ENCODE peak calls at places on chromosomes 4 and X, in six cellular contexts. U is mammary epithelial cell, L is H9, X is GM23248, Q is endothelial cell of umbilical vein, R is substantia nigra. Y is an unnamed sample.

GRCh38 chr4:2962614-2963184 is 507 bp downstream of the NOP14 start:
- DNase-seq in U (no peak), Q (peak; percentile 71), R (no peak), L (peak; percentile 66), X (peak; percentile 75), Y (no peak)

GRCh38 chr4:69738872-69739271 is 21.5 kb downstream of the SULT1B1 start:
- DNase-seq in Q (no peak), X (no peak), U (no peak), R (no peak), L (no peak), Y (no peak)

GRCh38 chr4:45423876-45424275 is 697.5 kb upstream of the GNPDA2 start:
- DNase-seq in L (no peak), X (no peak), Q (no peak), U (no peak), R (no peak), Y (no peak)

GRCh38 chrX:130778773-130779172 is 124.2 kb downstream of the ENOX2 start:
- DNase-seq in R (no peak), L (no peak), U (peak; percentile 52), Q (no peak), X (peak; percentile 57), Y (peak; percentile 53)

GRCh38 chrX:23246001-23246400 is 88.6 kb upstream of the PTCHD1 start:
- DNase-seq in R (no peak), L (no peak), U (peak; percentile 0), X (no peak), Q (no peak), Y (no peak)

GRCh38 chr4:150976478-150977118 is 38.5 kb downstream of the LRBA start:
- DNase-seq in U (no peak), Q (no peak), X (no peak), L (peak; percentile 52), R (no peak), Y (no peak)

GRCh38 chrX:76279007-76279406 is 106.1 kb downstream of the PBDC1 start:
- DNase-seq in R (no peak), X (peak; percentile 42), U (peak; percentile 29), Q (peak; percentile 40), L (peak; percentile 39), Y (peak; percentile 23)

GRCh38 chrX:138754861-138755260 is 43.3 kb upstream of the FGF13 start:
- DNase-seq in R (no peak), X (peak; percentile 55), U (peak; percentile 21), Q (no peak), L (no peak), Y (peak; percentile 20)

GRCh38 chrX:46757593-46757992 is 1.3 kb downstream of the SLC9A7 start:
- DNase-seq in L (no peak), Q (peak; percentile 28), U (peak; percentile 16), X (no peak), R (no peak), Y (no peak)

GRCh38 chr4:36351082-36351666 is 69.8 kb downstream of the DTHD1 start:
- DNase-seq in R (no peak), Q (peak; percentile 37), X (peak; percentile 56), U (peak; percentile 34), L (peak; percentile 59), Y (no peak)

GRCh38 chr4:145315828-145316227 is 135.4 kb upstream of the OTUD4 start:
- DNase-seq in X (peak; percentile 39), Q (no peak), L (no peak), U (no peak), R (no peak), Y (no peak)

GRCh38 chr4:76197971-76198410 is 15.6 kb downstream of the SCARB2 start:
- DNase-seq in L (no peak), U (peak; percentile 75), R (peak; percentile 6), Q (no peak), X (peak; percentile 77), Y (no peak)

GRCh38 chr4:187167126-187167525 is 443.5 kb upstream of the FAT1 start:
- DNase-seq in X (no peak), R (no peak), Q (no peak), U (no peak), L (no peak), Y (no peak)

GRCh38 chrX:120549483-120550452 is 11.0 kb downstream of the CUL4B start:
- DNase-seq in L (no peak), R (no peak), X (peak; percentile 85), Q (peak; percentile 82), U (peak; percentile 83), Y (peak; percentile 82)

GRCh38 chrX:48703642-48704481 is 7.3 kb downstream of the SUV39H1 start:
- DNase-seq in Q (no peak), L (no peak), U (peak; percentile 94), R (no peak), X (peak; percentile 57), Y (peak; percentile 97)

GRCh38 chrX:102745513-102746133 is 25.1 kb downstream of the GPRASP3 start:
- DNase-seq in X (peak; percentile 21), R (no peak), U (no peak), Q (no peak), L (peak; percentile 69), Y (no peak)

GRCh38 chr4:153374471-153374870 is 30.0 kb downstream of the MND1 start:
- DNase-seq in X (peak; percentile 45), U (no peak), R (no peak), L (no peak), Q (no peak), Y (no peak)

GRCh38 chrX:44874481-44875184 is 1.6 kb downstream of the KDM6A start:
- DNase-seq in U (peak; percentile 47), Q (peak; percentile 57), X (peak; percentile 66), R (no peak), L (no peak), Y (peak; percentile 15)

GRCh38 chrX:112672788-112673560 is 6.8 kb downstream of the LHFPL1 start:
- DNase-seq in L (no peak), U (no peak), Q (no peak), R (no peak), X (peak; percentile 23), Y (no peak)

GRCh38 chr4:73388887-73389286 is 15.2 kb upstream of the ALB start:
- DNase-seq in U (no peak), R (no peak), X (no peak), L (no peak), Q (no peak), Y (no peak)

GRCh38 chr4:151356510-151356909 is 31.1 kb upstream of the SH3D19 start:
- DNase-seq in R (no peak), U (peak; percentile 63), Q (peak; percentile 7), L (no peak), X (peak; percentile 72), Y (peak; percentile 54)

GRCh38 chrX:56130013-56130412 is 102.1 kb upstream of the KLF8 start:
- DNase-seq in X (no peak), L (no peak), R (no peak), U (no peak), Q (no peak), Y (no peak)

GRCh38 chrX:16828126-16828908 is 41.8 kb downstream of the RBBP7 start:
- DNase-seq in X (peak; percentile 60), R (no peak), Q (peak; percentile 66), U (peak; percentile 88), L (no peak), Y (peak; percentile 25)

GRCh38 chr4:154626793-154627484 is 14.5 kb upstream of the FGG start:
- DNase-seq in Q (peak; percentile 46), U (peak; percentile 65), R (no peak), X (peak; percentile 54), L (peak; percentile 88), Y (peak; percentile 51)

GRCh38 chrX:54470054-54470760 is 25.8 kb downstream of the FGD1 start:
- DNase-seq in U (no peak), Q (no peak), R (no peak), X (no peak), L (no peak), Y (no peak)
- H3K27ac ChIP-seq in U (no peak overlapping the region), Q (no peak overlapping the region), R (no peak overlapping the region), X (no peak overlapping the region), L (no peak overlapping the region), Y (no peak overlapping the region)

GRCh38 chr4:120755864-120756263 is 166.7 kb downstream of the PRDM5 start:
- DNase-seq in R (no peak), Q (no peak), L (no peak), U (no peak), X (no peak), Y (no peak)
- H3K27ac ChIP-seq in R (no peak overlapping the region), Q (no peak overlapping the region), L (no peak overlapping the region), U (no peak overlapping the region), X (no peak overlapping the region), Y (no peak overlapping the region)

DNA sequence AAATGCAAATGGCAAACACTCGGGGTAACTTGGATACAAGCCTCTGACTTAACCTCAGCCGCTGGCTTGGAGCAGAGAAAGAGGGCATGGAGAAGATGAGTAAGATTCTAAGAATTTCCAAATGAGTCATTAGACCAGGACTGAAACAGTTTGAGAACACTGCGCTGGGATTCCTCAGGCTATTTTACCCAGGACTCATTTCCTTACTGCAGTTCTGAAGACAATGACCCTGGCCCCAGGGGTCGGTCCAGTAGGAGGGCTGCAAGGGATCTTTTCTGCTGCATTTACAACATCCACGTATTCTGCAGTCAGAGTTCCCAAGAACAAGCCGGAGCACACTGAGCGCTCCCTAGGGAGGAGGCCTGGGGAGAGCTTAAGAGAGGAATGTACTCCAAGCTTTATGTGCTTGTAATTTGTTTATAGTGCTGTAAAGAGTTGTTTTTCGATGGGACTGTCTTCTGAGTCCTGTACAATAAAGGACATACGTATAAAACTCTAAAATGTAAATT is 27.3 kb upstream of the SORBS2 start:
- DNase-seq in X (peak; percentile 96), Q (peak; percentile 95), U (peak; percentile 90), L (peak; percentile 90), R (no peak), Y (peak; percentile 83)
- H3K27ac ChIP-seq in X (peak overlapping the region; percentile 88), Q (peak overlapping the region; percentile 77), U (peak overlapping the region; percentile 85), L (peak overlapping the region; percentile 100), R (no peak overlapping the region), Y (peak overlapping the region; percentile 24)

GRCh38 chr4:129095811-129096454 is at the start of gene C4orf33:
- DNase-seq in U (peak; percentile 66), X (peak; percentile 93), Q (peak; percentile 87), R (no peak), L (peak; percentile 74), Y (peak; percentile 78)

GRCh38 chr4:129093173-129093974 is at the start of gene SCLT1:
- DNase-seq in R (peak; percentile 77), L (peak; percentile 98), Q (peak; percentile 99), U (peak; percentile 98), X (peak; percentile 100), Y (peak; percentile 86)

GRCh38 chr4:129094347-129094746 is 1.0 kb upstream of the SCLT1 start:
- DNase-seq in L (no peak), X (peak; percentile 2), U (no peak), Q (no peak), R (no peak), Y (no peak)

GRCh38 chr4:129092636-129093172 is 635 bp downstream of the SCLT1 start:
- DNase-seq in Q (no peak), U (no peak), L (no peak), R (no peak), X (peak; percentile 60), Y (peak; percentile 5)

DNA sequence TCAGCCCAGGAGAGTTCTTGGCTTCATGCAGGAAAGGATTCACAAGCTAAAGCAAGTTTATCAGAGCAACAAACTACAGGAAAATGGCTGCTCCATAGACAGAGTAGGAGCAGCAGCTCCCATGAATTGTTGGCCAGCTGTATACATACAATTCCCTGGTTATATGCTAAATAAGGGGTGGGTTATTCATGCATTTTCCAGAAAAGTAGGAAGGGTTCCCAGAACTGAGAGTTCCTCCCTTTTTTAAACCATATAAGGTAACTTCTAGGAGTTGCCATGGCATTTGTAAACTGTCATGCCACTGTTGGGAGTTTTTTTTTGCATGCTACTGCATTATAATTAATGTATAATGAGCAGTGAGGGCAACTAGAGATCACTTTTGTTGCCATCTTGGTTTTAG is 2.6 kb downstream of the C4orf33 start:
- DNase-seq in X (no peak), L (no peak), R (no peak), Q (no peak), U (no peak), Y (no peak)
- H3K27ac ChIP-seq in X (no peak overlapping the region), L (no peak overlapping the region), R (no peak overlapping the region), Q (no peak overlapping the region), U (no peak overlapping the region), Y (no peak overlapping the region)

GRCh38 chr4:37884855-37885487 is 5.9 kb upstream of the TBC1D1 start:
- DNase-seq in R (no peak), L (no peak), Q (no peak), U (no peak), X (no peak), Y (no peak)
- H3K27ac ChIP-seq in R (no peak overlapping the region), L (no peak overlapping the region), Q (no peak overlapping the region), U (no peak overlapping the region), X (no peak overlapping the region), Y (no peak overlapping the region)

Y was measured in foreskin keratinocyte.